ENCODE peak calls at places on chromosomes 4 and X, in four cellular contexts. E is HepG2, R is GM12878, T is K562. F is an unnamed sample.

GRCh38 chrX:31603411-31604120 is 531.7 kb upstream of the FTHL17 start:
- DNase-seq in E (no peak), R (no peak), T (no peak), F (no peak)

GRCh38 chr4:108709234-108709633 is 53.6 kb downstream of the ETNPPL start:
- DNase-seq in E (no peak), R (no peak), T (no peak), F (no peak)

GRCh38 chr4:30429813-30430466 is 290.2 kb upstream of the PCDH7 start:
- DNase-seq in E (no peak), R (no peak), T (no peak), F (no peak)

GRCh38 chr4:20984011-20984836 is 284.0 kb downstream of the PACRGL start:
- DNase-seq in E (no peak), R (no peak), T (no peak), F (peak; percentile 59)

GRCh38 chrX:50638123-50638522 is 167.5 kb upstream of the DGKK start:
- DNase-seq in E (no peak), R (no peak), T (no peak), F (no peak)

GRCh38 chr4:169236901-169237626 is 33.7 kb downstream of the SH3RF1 start:
- DNase-seq in E (no peak), R (no peak), T (no peak), F (no peak)

GRCh38 chrX:134676440-134676839 is 18.2 kb upstream of the PLAC1 start:
- DNase-seq in E (no peak), R (no peak), T (no peak), F (no peak)

GRCh38 chr4:94235825-94236224 is 28.2 kb downstream of the SMARCAD1 start:
- DNase-seq in E (no peak), R (no peak), T (no peak), F (no peak)

GRCh38 chrX:140064993-140065392 is 99.7 kb upstream of the CXorf66 start:
- DNase-seq in E (no peak), R (no peak), T (no peak), F (no peak)

GRCh38 chr4:137253949-137254348 is 278.3 kb downstream of the PCDH18 start:
- DNase-seq in E (no peak), R (no peak), T (no peak), F (no peak)

GRCh38 chr4:6172093-6172926 is 28.0 kb downstream of the JAKMIP1 start:
- DNase-seq in E (no peak), R (no peak), T (no peak), F (no peak)

GRCh38 chrX:30312858-30313257 is 3.7 kb upstream of the NR0B1 start:
- DNase-seq in E (no peak), R (no peak), T (no peak), F (no peak)

GRCh38 chr4:152225680-152226079 is 310.2 kb downstream of the FBXW7 start:
- DNase-seq in E (no peak), R (no peak), T (no peak), F (no peak)

GRCh38 chrX:30196322-30196721 is 19.0 kb upstream of the MAGEB2 start:
- DNase-seq in E (no peak), R (no peak), T (peak; percentile 49), F (no peak)

GRCh38 chr4:8730159-8730558 is 137.6 kb downstream of the CPZ start:
- DNase-seq in E (no peak), R (no peak), T (no peak), F (no peak)

GRCh38 chr4:109809657-109810056 is 5.9 kb upstream of the GAR1 start:
- DNase-seq in E (no peak), R (no peak), T (no peak), F (no peak)

GRCh38 chr4:7212101-7212674 is 19.9 kb downstream of the SORCS2 start:
- DNase-seq in E (peak; percentile 38), R (no peak), T (no peak), F (no peak)

DNA sequence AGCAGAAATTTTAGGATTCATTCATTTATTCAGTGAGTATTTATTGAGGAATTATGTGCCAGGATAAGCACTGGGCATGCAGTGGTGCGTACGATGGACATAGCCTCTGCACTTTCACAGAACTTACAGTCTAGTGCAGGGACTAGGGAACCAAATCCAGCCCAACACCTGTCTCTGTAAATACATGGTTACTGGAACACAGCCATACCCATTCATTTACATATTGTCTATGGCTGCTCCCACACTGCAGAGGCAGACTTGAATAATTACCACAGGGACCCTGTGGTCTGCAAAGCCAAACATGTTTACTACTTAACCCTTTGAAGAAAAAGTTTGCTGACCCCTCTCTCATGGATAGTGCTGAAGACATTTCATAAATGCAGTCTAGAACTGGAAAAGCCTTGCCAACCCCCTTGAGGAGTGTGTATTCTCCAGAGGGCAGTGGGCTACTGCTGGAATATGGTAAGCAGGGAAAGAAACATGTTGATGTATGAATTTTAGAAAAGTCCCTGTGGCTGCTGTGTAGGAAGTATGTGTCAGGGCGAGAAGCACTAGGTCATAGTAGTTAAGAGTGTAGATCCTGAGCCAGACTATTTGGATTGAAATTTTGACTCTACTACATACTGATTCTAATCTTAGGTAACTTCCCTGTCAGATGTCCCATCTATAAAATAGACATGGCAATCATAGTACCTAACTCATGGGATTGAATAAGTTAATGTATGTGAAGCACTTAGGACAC is 75.5 kb downstream of the GALNT7 start:
- DNase-seq in E (no peak), R (no peak), T (no peak), F (no peak)
- TF ChIP-seq ATF2 in E (no peak), R (no peak), T (no peak), F (no peak)

GRCh38 chrX:39873111-39873510 is 224.6 kb downstream of the BCOR start:
- DNase-seq in E (no peak), R (no peak), T (no peak), F (no peak)

GRCh38 chrX:39877919-39878318 is 219.8 kb downstream of the BCOR start:
- DNase-seq in E (no peak), R (no peak), T (no peak), F (no peak)

GRCh38 chrX:39871648-39872047 is 226.1 kb downstream of the BCOR start:
- DNase-seq in E (no peak), R (no peak), T (no peak), F (no peak)

GRCh38 chrX:39875834-39876625 is 221.7 kb downstream of the BCOR start:
- DNase-seq in E (no peak), R (no peak), T (no peak), F (no peak)

DNA sequence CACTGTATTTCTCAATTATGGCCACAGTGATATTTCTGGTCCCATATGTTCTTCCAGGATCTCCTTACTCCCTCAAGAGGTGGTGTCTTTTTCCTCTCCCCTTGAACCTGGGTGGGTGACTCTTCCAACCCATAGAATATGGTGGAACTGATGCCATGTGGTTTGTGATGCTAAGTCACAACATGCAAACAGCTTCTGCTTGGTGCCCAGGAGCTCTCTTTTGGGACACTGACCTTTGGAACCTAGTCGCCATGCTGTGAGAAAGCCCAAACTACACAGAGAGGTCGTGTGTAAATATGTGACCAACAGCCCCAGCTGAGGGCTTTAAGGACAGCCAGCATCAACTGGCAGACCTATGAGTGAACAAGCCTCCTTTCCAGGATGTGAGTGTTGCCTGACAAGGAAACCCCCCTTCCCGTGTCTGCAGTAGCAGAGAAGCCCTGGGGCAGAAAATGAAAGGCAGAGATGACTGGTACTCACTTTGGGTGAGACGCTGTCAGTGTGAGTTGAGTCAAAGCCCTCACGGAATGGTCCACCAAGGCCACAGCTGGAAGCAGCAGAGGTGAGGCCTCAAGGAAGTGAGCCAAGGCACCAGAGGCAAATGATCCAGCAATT is 223.4 kb downstream of the BCOR start:
- DNase-seq in E (no peak), R (peak; percentile 91), T (no peak), F (no peak)
- TF ChIP-seq ATF2 in E (no peak), R (peak; percentile 91), T (no peak), F (no peak)

DNA sequence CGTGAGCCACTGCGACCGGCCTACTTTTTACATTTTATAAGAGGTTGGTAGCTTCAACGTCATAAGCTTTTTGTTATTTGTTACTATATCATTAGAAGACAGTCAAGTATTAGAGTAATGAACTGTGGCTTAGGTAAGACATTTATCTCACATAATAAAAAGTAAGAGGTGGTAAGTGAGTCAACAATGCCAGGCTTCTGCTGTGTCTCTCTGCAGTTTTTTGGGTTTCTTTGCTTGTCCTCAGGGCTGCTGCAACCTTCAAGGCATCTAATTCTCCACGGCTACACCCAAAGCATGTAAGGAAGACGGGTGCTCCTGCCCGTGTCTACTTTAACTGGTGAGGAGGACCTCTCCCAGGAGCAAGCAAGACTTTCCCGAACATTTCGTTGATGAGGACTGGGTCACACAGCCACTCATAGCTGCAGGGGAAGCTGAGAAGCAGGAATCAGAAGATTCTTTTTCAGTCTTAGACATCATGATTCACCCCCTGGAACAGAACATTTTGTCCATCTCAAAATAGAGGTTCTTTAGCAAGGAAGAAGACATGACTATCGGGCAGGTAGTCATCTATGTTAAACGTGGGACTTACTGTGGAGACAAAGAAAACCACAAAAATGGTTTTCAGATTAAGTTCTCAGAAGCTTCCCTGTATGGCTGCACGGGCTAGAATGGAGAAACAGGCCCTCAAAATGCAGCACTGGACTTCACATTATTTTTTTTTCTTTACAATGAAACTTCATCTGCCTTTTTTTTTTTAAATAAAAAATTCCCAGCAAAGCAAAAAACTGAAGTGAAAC is 13.0 kb upstream of the RHOH start:
- DNase-seq in E (no peak), R (no peak), T (no peak), F (no peak)
- TF ChIP-seq ATF2 in E (no peak), R (peak; percentile 86), T (no peak), F (no peak)

GRCh38 chr4:111268769-111269414 is 646.0 kb upstream of the PITX2 start:
- DNase-seq in E (no peak), R (peak; percentile 35), T (no peak), F (no peak)
- TF ChIP-seq ATF2 in E (no peak), R (peak; percentile 63), T (no peak), F (no peak)

GRCh38 chr4:166658585-166658984 is 575.7 kb downstream of the SPOCK3 start:
- DNase-seq in E (no peak), R (peak; percentile 25), T (no peak), F (no peak)
- TF ChIP-seq ATF2 in E (no peak), R (no peak), T (no peak), F (no peak)

GRCh38 chr4:102526532-102526931 is 25.4 kb downstream of the NFKB1 start:
- DNase-seq in E (no peak), R (no peak), T (no peak), F (no peak)
- TF ChIP-seq ATF2 in E (no peak), R (no peak), T (no peak), F (no peak)

GRCh38 chr4:13865871-13866669 is 238.5 kb upstream of the BOD1L1 start:
- DNase-seq in E (no peak), R (no peak), T (no peak), F (no peak)
- TF ChIP-seq ATF2 in E (no peak), R (no peak), T (no peak), F (no peak)

DNA sequence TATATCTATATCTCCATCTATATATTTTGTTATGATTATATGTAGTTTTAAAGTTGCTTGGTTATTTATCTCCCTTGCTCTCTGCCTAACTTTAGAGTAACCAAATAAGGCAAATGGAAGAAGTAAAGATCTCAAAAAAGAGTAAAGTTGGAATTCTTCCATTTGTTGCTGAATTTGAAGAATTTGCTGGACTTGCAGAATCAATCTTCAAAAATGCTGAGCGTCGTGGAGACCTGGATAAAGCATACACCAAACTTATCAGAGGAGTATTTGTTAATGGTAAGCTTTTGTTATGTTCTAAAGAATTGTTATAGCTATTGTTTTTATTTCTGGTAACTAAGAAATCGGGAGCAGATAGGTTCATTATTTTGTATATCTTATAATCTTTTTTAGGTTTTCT is 43.2 kb downstream of the EXOC1 start:
- DNase-seq in E (no peak), R (no peak), T (no peak), F (no peak)
- TF ChIP-seq ATF2 in E (no peak), R (no peak), T (no peak), F (no peak)

F was measured in WTC11.